ENCODE peak calls at places on chromosomes 2 and 18, in seven cellular contexts. One of them, this sample, is unnamed.

GRCh38 chr18:58726671-58727070 is 55.4 kb downstream of the MALT1 start:
- DNase-seq in amygdala: no peak
- DNase-seq in WERI-Rb-1: no peak
- DNase-seq in T-helper 9 cell: no peak
- DNase-seq in uterus: no peak
- DNase-seq in HuH-7.5: no peak
- DNase-seq in AG09319: no peak
- DNase-seq in this sample: no peak

GRCh38 chr2:240775911-240776310 is 44.1 kb downstream of the KIF1A start:
- DNase-seq in AG09319: no peak
- DNase-seq in amygdala: no peak
- DNase-seq in HuH-7.5: no peak
- DNase-seq in uterus: no peak
- DNase-seq in WERI-Rb-1: no peak
- DNase-seq in T-helper 9 cell: no peak
- DNase-seq in this sample: no peak

GRCh38 chr2:108852375-108852774 is 65.8 kb downstream of the CCDC138 start:
- DNase-seq in amygdala: no peak
- DNase-seq in uterus: no peak
- DNase-seq in T-helper 9 cell: no peak
- DNase-seq in WERI-Rb-1: no peak
- DNase-seq in AG09319: no peak
- DNase-seq in HuH-7.5: no peak
- DNase-seq in this sample: no peak

GRCh38 chr2:239770240-239770639 is 254.9 kb downstream of the NDUFA10 start:
- DNase-seq in WERI-Rb-1: no peak
- DNase-seq in AG09319: no peak
- DNase-seq in amygdala: no peak
- DNase-seq in T-helper 9 cell: no peak
- DNase-seq in HuH-7.5: no peak
- DNase-seq in uterus: no peak
- DNase-seq in this sample: no peak

GRCh38 chr18:42053188-42053781 is 98.3 kb downstream of the PIK3C3 start:
- DNase-seq in WERI-Rb-1: peak
- DNase-seq in amygdala: peak
- DNase-seq in HuH-7.5: no peak
- DNase-seq in T-helper 9 cell: peak
- DNase-seq in AG09319: no peak
- DNase-seq in uterus: no peak
- DNase-seq in this sample: peak

GRCh38 chr18:62982600-62983251 is 267.4 kb downstream of the PHLPP1 start:
- DNase-seq in AG09319: no peak
- DNase-seq in uterus: peak
- DNase-seq in HuH-7.5: peak
- DNase-seq in amygdala: peak
- DNase-seq in T-helper 9 cell: peak
- DNase-seq in WERI-Rb-1: peak
- DNase-seq in this sample: no peak

GRCh38 chr2:20378891-20379519 is 28.4 kb upstream of the PUM2 start:
- DNase-seq in amygdala: peak
- DNase-seq in WERI-Rb-1: peak
- DNase-seq in HuH-7.5: peak
- DNase-seq in uterus: peak
- DNase-seq in AG09319: peak
- DNase-seq in T-helper 9 cell: no peak
- DNase-seq in this sample: peak

GRCh38 chr18:22346968-22347611 is 70.6 kb downstream of the CTAGE1 start:
- DNase-seq in WERI-Rb-1: no peak
- DNase-seq in HuH-7.5: peak
- DNase-seq in amygdala: no peak
- DNase-seq in AG09319: no peak
- DNase-seq in uterus: peak
- DNase-seq in T-helper 9 cell: no peak
- DNase-seq in this sample: no peak

GRCh38 chr18:5058768-5059539 is 138.1 kb downstream of the AKAIN1 start:
- DNase-seq in HuH-7.5: no peak
- DNase-seq in WERI-Rb-1: no peak
- DNase-seq in AG09319: no peak
- DNase-seq in T-helper 9 cell: peak
- DNase-seq in amygdala: no peak
- DNase-seq in uterus: peak
- DNase-seq in this sample: no peak

GRCh38 chr2:149006883-149007543 is 31.5 kb upstream of the LYPD6B start:
- DNase-seq in amygdala: no peak
- DNase-seq in HuH-7.5: no peak
- DNase-seq in T-helper 9 cell: no peak
- DNase-seq in uterus: no peak
- DNase-seq in WERI-Rb-1: no peak
- DNase-seq in AG09319: no peak
- DNase-seq in this sample: no peak

GRCh38 chr2:41967426-41968181 is 80.2 kb upstream of the PKDCC start:
- DNase-seq in amygdala: no peak
- DNase-seq in HuH-7.5: no peak
- DNase-seq in AG09319: no peak
- DNase-seq in T-helper 9 cell: no peak
- DNase-seq in WERI-Rb-1: no peak
- DNase-seq in uterus: peak
- DNase-seq in this sample: no peak

GRCh38 chr2:174344716-174345472 is 10.1 kb downstream of the SP9 start:
- DNase-seq in HuH-7.5: no peak
- DNase-seq in uterus: no peak
- DNase-seq in T-helper 9 cell: no peak
- DNase-seq in AG09319: no peak
- DNase-seq in amygdala: no peak
- DNase-seq in WERI-Rb-1: no peak
- DNase-seq in this sample: peak

GRCh38 chr2:99819766-99820165 is 322.6 kb downstream of the AFF3 start:
- DNase-seq in uterus: no peak
- DNase-seq in WERI-Rb-1: peak
- DNase-seq in T-helper 9 cell: no peak
- DNase-seq in AG09319: no peak
- DNase-seq in HuH-7.5: no peak
- DNase-seq in amygdala: no peak
- DNase-seq in this sample: no peak

GRCh38 chr2:152396051-152396511 is 61.1 kb downstream of the FMNL2 start:
- DNase-seq in uterus: no peak
- DNase-seq in WERI-Rb-1: no peak
- DNase-seq in amygdala: no peak
- DNase-seq in T-helper 9 cell: no peak
- DNase-seq in HuH-7.5: no peak
- DNase-seq in AG09319: no peak
- DNase-seq in this sample: no peak

GRCh38 chr18:76958692-76959341 is 136.5 kb downstream of the ZNF236 start:
- DNase-seq in AG09319: no peak
- DNase-seq in amygdala: no peak
- DNase-seq in WERI-Rb-1: no peak
- DNase-seq in uterus: no peak
- DNase-seq in HuH-7.5: no peak
- DNase-seq in T-helper 9 cell: no peak
- DNase-seq in this sample: no peak

GRCh38 chr18:58975296-58975695 is 110.6 kb downstream of the ZNF532 start:
- DNase-seq in AG09319: no peak
- DNase-seq in HuH-7.5: no peak
- DNase-seq in T-helper 9 cell: no peak
- DNase-seq in WERI-Rb-1: no peak
- DNase-seq in uterus: no peak
- DNase-seq in amygdala: no peak
- DNase-seq in this sample: no peak

GRCh38 chr2:224392545-224392944 is 9.4 kb downstream of the FAM124B start:
- DNase-seq in amygdala: no peak
- DNase-seq in HuH-7.5: no peak
- DNase-seq in T-helper 9 cell: no peak
- DNase-seq in uterus: no peak
- DNase-seq in WERI-Rb-1: no peak
- DNase-seq in AG09319: no peak
- DNase-seq in this sample: no peak

GRCh38 chr2:168545439-168546082 is 89.5 kb downstream of the CERS6 start:
- DNase-seq in amygdala: no peak
- DNase-seq in WERI-Rb-1: no peak
- DNase-seq in AG09319: no peak
- DNase-seq in uterus: peak
- DNase-seq in T-helper 9 cell: no peak
- DNase-seq in HuH-7.5: no peak
- DNase-seq in this sample: no peak

GRCh38 chr2:123502926-123503325 is 522.2 kb upstream of the CNTNAP5 start:
- DNase-seq in AG09319: no peak
- DNase-seq in amygdala: no peak
- DNase-seq in WERI-Rb-1: no peak
- DNase-seq in T-helper 9 cell: no peak
- DNase-seq in HuH-7.5: no peak
- DNase-seq in uterus: no peak
- DNase-seq in this sample: no peak

GRCh38 chr2:191115391-191115790 is 35.4 kb downstream of the STAT4 start:
- DNase-seq in amygdala: no peak
- DNase-seq in T-helper 9 cell: peak
- DNase-seq in HuH-7.5: no peak
- DNase-seq in AG09319: no peak
- DNase-seq in uterus: no peak
- DNase-seq in WERI-Rb-1: no peak
- DNase-seq in this sample: no peak

GRCh38 chr18:10140461-10140911 is 226.7 kb downstream of the VAPA start:
- DNase-seq in amygdala: no peak
- DNase-seq in uterus: no peak
- DNase-seq in HuH-7.5: no peak
- DNase-seq in AG09319: no peak
- DNase-seq in WERI-Rb-1: no peak
- DNase-seq in T-helper 9 cell: no peak
- DNase-seq in this sample: no peak

GRCh38 chr2:46198164-46198883 is 98.9 kb upstream of the EPAS1 start:
- DNase-seq in WERI-Rb-1: no peak
- DNase-seq in T-helper 9 cell: no peak
- DNase-seq in uterus: no peak
- DNase-seq in AG09319: no peak
- DNase-seq in HuH-7.5: no peak
- DNase-seq in amygdala: no peak
- DNase-seq in this sample: no peak

GRCh38 chr2:188078544-188078943 is 213.1 kb upstream of the GULP1 start:
- DNase-seq in WERI-Rb-1: no peak
- DNase-seq in AG09319: no peak
- DNase-seq in uterus: no peak
- DNase-seq in T-helper 9 cell: no peak
- DNase-seq in amygdala: no peak
- DNase-seq in HuH-7.5: no peak
- DNase-seq in this sample: no peak

GRCh38 chr2:23512778-23513177 is 127.8 kb downstream of the KLHL29 start:
- DNase-seq in WERI-Rb-1: no peak
- DNase-seq in amygdala: no peak
- DNase-seq in HuH-7.5: no peak
- DNase-seq in AG09319: no peak
- DNase-seq in T-helper 9 cell: no peak
- DNase-seq in uterus: no peak
- DNase-seq in this sample: no peak